ENCODE peak calls at places on chromosomes 5 and 9, in four cellular contexts. M is PC-9, B is psoas muscle, F is fibroblast of villous mesenchyme. S is an unnamed sample.

GRCh38 chr5:126988021-126988569 is 42.3 kb downstream of the MARCHF3 start:
- DNase-seq in B (no peak), F (no peak), M (no peak), S (no peak)

GRCh38 chr5:172860520-172861443 is 26.7 kb downstream of the ERGIC1 start:
- DNase-seq in F (peak), B (peak), M (peak), S (no peak)

GRCh38 chr9:111851536-111851935 is 45.1 kb upstream of the UGCG start:
- DNase-seq in F (no peak), M (peak), B (no peak), S (no peak)

GRCh38 chr5:139251281-139251687 is 42.3 kb upstream of the MATR3 start:
- DNase-seq in M (no peak), B (no peak), F (no peak), S (no peak)

GRCh38 chr9:137058651-137059234 is 4.9 kb upstream of the ENTPD2 start:
- DNase-seq in M (peak), F (no peak), B (no peak), S (no peak)

GRCh38 chr9:136142416-136142800 is 23.7 kb upstream of the TMEM250 start:
- DNase-seq in M (no peak), B (no peak), F (no peak), S (no peak)

GRCh38 chr9:29044959-29045358 is 1471.7 kb upstream of the C9orf72 start:
- DNase-seq in B (no peak), M (peak), F (peak), S (no peak)

GRCh38 chr9:17900604-17901003 is 321.7 kb downstream of the SH3GL2 start:
- DNase-seq in M (no peak), F (peak), B (no peak), S (no peak)

GRCh38 chr5:111512026-111512405 is 319 bp downstream of the STARD4 start:
- DNase-seq in F (peak), M (no peak), B (no peak), S (no peak)

GRCh38 chr5:179766021-179766725 is 27.6 kb upstream of the LTC4S start:
- DNase-seq in F (no peak), B (peak), M (no peak), S (no peak)

GRCh38 chr9:94973491-94973941 is 247.0 kb downstream of the AOPEP start:
- DNase-seq in B (no peak), M (no peak), F (no peak), S (no peak)

GRCh38 chr5:112141582-112141981 is 277.5 kb downstream of the EPB41L4A start:
- DNase-seq in M (no peak), F (no peak), B (no peak), S (no peak)

GRCh38 chr9:124778575-124779367 is 1.8 kb downstream of the OLFML2A start:
- DNase-seq in M (no peak), B (no peak), F (no peak), S (no peak)

GRCh38 chr5:75034137-75034739 is 18.1 kb downstream of the GCNT4 start:
- DNase-seq in B (no peak), F (no peak), M (peak), S (no peak)

GRCh38 chr5:35470866-35471265 is 146.8 kb upstream of the SPEF2 start:
- DNase-seq in M (no peak), B (no peak), F (peak), S (no peak)

GRCh38 chr5:10467281-10468198 is 25.9 kb downstream of the ROPN1L start:
- DNase-seq in F (peak), M (peak), B (no peak), S (peak)

GRCh38 chr5:146805099-146805498 is 73.5 kb downstream of the PPP2R2B start:
- DNase-seq in F (no peak), M (no peak), B (no peak), S (no peak)

GRCh38 chr5:131460867-131461572 is 174.0 kb downstream of the RAPGEF6 start:
- DNase-seq in M (no peak), F (peak), B (no peak), S (no peak)

GRCh38 chr9:2195211-2195610 is 180.1 kb downstream of the SMARCA2 start:
- DNase-seq in F (no peak), M (no peak), B (no peak), S (no peak)

DNA sequence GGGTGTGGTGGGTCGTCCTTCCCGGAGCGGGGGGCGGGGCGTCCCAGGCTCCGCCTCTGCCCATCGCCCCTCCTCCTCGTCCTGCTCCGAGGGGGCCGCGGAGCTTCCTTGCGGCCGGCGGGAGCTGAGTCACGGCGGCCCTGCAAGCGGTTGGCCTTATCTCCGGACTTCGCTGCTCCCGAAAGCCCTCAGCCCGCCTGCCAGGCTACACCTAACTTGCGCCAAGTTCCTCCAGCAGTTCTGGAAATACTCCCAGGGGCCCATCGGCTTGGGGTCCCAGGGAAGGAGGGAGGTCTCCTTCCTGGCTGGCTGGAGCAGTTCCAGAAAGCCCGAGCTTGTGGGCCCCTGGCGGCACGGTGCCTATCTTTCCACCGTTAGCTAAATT is 54.2 kb upstream of the CDKN2AIPNL start:
- DNase-seq in B (peak), F (peak), M (peak), S (no peak)
- TF ChIP-seq CTCF in B (no peak), F (no peak), M (no peak), S (no peak)

DNA sequence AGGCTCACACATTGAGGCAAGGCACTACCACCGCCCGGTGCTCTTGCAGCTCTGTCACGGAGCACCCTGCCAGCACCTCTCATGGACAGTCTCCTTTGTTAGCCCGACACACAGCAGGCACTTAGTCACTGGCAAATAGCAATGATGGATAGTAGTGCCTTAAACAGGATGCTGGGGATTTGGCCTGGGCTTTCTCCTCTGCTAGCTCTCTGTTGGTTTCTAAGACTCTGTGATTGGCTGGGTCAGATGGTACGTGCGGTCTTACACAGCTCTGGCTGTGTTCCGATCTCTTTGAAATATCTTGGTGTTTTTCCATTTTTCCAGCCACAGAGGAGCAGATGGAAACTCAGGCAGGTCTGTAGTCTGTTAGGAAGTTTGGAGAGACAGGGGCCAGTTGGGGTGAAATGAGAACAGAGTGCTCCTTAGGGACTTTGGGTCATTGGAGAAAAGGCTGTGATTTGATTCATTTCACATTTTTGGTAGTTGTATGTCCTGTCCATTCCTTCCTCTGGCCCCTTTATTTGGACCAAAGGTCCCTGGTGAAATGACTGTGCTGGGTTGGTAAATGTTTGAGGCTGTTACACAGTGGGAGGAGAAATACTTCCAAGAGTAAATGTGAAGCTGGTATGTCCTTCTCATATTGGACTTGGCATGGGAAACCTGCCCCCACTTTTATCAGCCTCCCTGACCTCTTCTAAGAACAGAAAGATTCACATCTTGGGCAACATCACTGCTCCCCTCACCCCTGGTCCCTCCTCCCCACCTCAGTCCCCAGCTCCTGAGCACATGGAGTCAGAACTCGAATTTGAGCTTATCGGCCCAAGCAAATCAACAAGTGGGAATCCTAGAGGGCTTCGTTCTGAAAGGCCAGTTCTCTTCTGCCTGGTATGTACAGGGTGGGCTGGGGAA is 3.4 kb downstream of the SMIM3 start:
- DNase-seq in M (no peak), B (peak), F (peak), S (no peak)
- H3K4me3 ChIP-seq in M (no peak), B (peak), F (peak), S (no peak)

GRCh38 chr5:141399555-141400258 is 2.0 kb downstream of the PCDHGB5 start:
- DNase-seq in M (no peak), F (no peak), B (no peak), S (no peak)

GRCh38 chr5:141403387-141403786 is 809 bp downstream of the PCDHGA9 start:
- DNase-seq in F (no peak), B (no peak), M (no peak), S (no peak)

GRCh38 chr5:141398608-141399007 is 861 bp downstream of the PCDHGB5 start:
- DNase-seq in F (no peak), M (no peak), B (peak), S (no peak)

GRCh38 chr5:141402553-141403328 is at the start of gene PCDHGA9:
- DNase-seq in M (no peak), F (peak), B (peak), S (no peak)
- TF ChIP-seq CTCF in M (peak), F (peak), B (peak), S (peak)

GRCh38 chr9:35730486-35730854 is 1.5 kb downstream of the TLN1 start:
- DNase-seq in F (no peak), B (no peak), M (no peak), S (no peak)
- H3K4me3 ChIP-seq in F (peak), B (peak), M (peak), S (peak)

DNA sequence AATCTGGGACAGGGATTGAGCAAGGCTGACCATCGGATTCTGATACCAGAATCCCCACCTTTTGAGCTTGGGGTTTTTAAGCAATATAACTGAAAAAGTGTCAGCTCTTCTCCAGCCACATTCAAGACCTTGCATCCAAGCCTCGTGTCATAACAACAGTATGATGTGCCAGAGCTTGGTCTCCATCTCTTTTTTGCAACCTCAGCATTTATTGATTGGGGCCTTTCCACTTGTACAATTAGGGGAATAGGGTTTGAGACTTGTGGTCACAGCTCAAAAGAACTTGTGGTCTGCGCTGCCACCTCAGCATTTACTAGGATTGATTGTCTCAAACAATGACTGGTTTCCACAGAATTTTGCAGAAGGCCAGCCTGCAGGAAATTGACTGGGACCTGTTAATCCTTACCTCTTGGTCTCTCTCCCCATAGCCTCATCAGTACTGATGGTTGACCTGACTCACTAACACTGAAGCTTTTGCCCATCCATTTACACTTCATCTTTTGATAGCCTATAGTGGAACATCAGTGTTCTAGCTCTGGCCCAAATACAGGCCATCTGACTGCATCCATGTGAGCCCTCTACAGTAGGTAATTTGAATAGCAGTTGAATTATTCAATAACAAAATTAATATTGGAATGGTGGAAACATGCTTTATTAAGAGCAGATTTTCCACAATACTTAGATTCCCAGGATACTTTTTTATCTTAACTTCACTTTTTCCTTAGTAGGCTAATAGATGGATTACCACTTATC is 381.6 kb upstream of the PRR16 start:
- DNase-seq in M (no peak), B (no peak), F (no peak), S (no peak)
- TF ChIP-seq CTCF in M (peak), B (no peak), F (peak), S (peak)

DNA sequence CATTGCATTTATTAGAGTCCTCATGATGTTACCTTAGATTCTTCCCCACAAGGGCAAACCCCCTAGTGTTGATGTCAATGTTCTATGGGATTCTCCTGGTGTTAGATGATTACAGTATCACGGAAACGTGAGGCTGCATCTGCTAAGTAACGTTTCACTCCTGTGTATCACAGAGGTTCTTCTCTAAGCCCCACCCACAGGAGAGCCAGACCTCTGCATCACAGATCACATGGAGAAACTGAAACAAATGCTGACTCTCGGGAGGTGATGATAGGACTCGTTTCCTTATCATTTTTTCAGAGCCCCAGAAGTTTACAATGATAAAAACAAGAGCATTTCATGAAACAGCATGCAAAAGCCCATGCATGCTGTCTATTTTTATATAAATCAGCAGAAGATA is 114.6 kb downstream of the TENT4A start:
- DNase-seq in F (no peak), M (no peak), B (no peak), S (no peak)
- H3K4me3 ChIP-seq in F (no peak), M (no peak), B (no peak), S (no peak)

DNA sequence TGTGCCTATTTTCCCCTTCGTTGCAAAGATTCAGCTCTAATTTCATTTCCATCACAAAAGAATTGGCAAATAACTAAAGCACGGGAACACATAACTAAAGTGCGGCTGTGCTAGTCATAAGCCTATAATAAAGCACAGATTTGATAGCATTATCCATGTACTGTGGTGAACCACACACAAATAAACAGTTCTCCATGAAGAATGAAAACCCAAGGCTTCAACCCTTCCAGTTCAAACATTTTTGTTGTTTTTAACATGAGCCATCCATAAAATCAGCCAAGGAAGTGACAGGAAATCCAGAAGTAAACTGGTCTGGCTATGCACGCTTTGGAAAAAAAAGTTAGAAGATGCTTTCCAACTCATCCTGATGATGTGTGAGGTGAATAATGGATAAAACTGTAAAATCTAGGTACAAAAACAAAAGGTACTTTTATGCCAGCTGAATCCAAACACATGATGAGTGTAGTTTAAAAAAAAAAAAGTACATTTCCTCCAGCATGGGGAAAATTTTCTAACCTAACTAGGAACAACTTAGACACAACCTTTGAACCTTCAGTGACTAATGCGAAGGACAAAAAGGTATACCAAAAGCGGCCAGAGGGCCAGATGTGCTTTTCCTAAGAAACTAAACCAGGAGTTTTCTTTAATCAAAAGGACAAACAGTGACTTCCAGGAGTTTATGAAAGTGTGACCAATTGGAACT is 10.2 kb downstream of the ZNF608 start:
- DNase-seq in M (no peak), F (peak), B (no peak), S (no peak)
- TF ChIP-seq CTCF in M (no peak), F (no peak), B (no peak), S (no peak)

DNA sequence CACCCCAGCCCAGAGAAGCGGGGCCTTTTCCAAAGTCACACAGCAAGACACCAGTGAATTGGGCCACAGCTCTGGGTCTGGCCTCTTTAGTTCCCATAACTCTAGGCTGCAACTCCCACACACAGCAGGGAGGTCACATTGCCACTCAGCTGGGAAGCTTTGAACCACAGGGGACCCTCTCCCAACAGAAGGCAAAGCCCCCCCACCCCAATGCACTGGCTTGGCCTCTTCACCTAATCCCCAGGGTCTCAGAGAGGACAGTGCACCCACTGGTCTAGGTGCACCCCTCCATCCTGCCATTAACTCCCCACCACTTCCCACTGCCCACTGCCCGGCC is 156.7 kb upstream of the IER5L start:
- DNase-seq in B (no peak), M (no peak), F (no peak), S (no peak)
- H3K4me3 ChIP-seq in B (no peak), M (peak), F (no peak), S (peak)

DNA sequence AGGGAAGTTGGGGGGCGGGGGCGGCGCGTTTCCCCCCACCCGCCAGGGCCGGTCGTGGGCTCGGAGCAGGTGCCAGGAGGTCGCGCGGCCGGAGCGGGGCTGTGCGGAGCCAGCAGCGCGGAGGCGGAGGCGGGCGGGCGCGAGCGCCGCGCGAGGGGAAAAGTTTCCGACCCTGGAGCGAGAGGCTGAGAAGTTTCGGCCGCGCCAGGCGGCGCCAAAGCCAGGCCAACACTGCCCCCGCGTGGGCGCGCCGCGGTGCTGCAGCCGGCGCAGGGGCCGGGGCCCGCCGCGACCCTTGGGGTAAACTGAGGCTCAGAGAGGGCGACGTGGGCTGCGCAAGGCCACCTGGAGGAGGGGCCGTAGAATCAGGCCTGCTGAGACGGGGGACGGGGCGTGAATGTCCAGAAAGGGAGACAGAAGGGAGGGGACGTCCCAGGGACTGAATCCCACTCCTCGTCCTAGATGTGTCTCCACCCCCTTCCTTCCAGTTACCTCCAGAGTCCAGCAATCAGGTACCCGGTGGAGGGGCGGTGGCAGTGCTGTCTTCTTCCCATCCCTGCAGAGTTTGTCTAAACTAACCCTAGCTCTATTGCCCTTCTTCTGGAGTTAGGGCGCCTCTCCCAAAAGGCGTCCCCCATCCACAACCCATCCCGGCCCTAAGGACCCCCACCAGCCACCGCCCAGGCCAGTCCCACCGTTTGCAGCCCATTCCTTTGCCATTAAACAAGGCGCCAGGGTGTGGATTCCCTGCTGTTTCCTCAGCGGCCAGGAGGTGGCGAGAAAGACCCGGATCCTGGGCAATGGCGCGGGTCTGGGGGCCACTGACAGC is 10.2 kb downstream of the C9orf50 start:
- DNase-seq in B (peak), M (no peak), F (peak), S (no peak)
- TF ChIP-seq CTCF in B (peak), M (peak), F (peak), S (peak)